ENCODE peak calls at places on chromosomes 11 and 22, in five cellular contexts. One of them, this sample, is unnamed.

GRCh38 chr11:130055637-130056036 is 14.1 kb upstream of the APLP2 start:
- DNase-seq in germinal center: no peak
- DNase-seq in non-pigmented ciliary epithelial cell: no peak
- DNase-seq in H54: no peak
- DNase-seq in EH: peak
- DNase-seq in this sample: peak

GRCh38 chr11:64675417-64676252 is 47.4 kb downstream of the NRXN2 start:
- DNase-seq in EH: peak
- DNase-seq in germinal center: peak
- DNase-seq in non-pigmented ciliary epithelial cell: no peak
- DNase-seq in H54: peak
- DNase-seq in this sample: peak

GRCh38 chr11:44300881-44301855 is 8.8 kb downstream of the ALX4 start:
- DNase-seq in non-pigmented ciliary epithelial cell: no peak
- DNase-seq in H54: peak
- DNase-seq in EH: peak
- DNase-seq in germinal center: no peak
- DNase-seq in this sample: no peak

GRCh38 chr11:12142179-12142578 is 31.8 kb downstream of the MICAL2 start:
- DNase-seq in non-pigmented ciliary epithelial cell: no peak
- DNase-seq in EH: no peak
- DNase-seq in H54: no peak
- DNase-seq in germinal center: no peak
- DNase-seq in this sample: no peak

GRCh38 chr11:61650781-61651571 is 29.2 kb upstream of the DAGLA start:
- DNase-seq in germinal center: no peak
- DNase-seq in non-pigmented ciliary epithelial cell: no peak
- DNase-seq in H54: no peak
- DNase-seq in EH: no peak
- DNase-seq in this sample: no peak

GRCh38 chr11:10770626-10771254 is 19.7 kb downstream of the CTR9 start:
- DNase-seq in EH: peak
- DNase-seq in H54: no peak
- DNase-seq in non-pigmented ciliary epithelial cell: no peak
- DNase-seq in germinal center: peak
- DNase-seq in this sample: peak

GRCh38 chr11:3823303-3823702 is 14.9 kb downstream of the PGAP2 start:
- DNase-seq in H54: peak
- DNase-seq in non-pigmented ciliary epithelial cell: no peak
- DNase-seq in germinal center: no peak
- DNase-seq in EH: peak
- DNase-seq in this sample: peak

GRCh38 chr11:15139101-15139770 is 24.5 kb downstream of the INSC start:
- DNase-seq in non-pigmented ciliary epithelial cell: no peak
- DNase-seq in germinal center: no peak
- DNase-seq in EH: no peak
- DNase-seq in H54: no peak
- DNase-seq in this sample: no peak

GRCh38 chr11:10233581-10233980 is 60.4 kb downstream of the SBF2 start:
- DNase-seq in H54: peak
- DNase-seq in non-pigmented ciliary epithelial cell: peak
- DNase-seq in EH: peak
- DNase-seq in germinal center: no peak
- DNase-seq in this sample: peak

GRCh38 chr11:32888805-32889204 is 3.8 kb upstream of the QSER1 start:
- DNase-seq in H54: no peak
- DNase-seq in germinal center: no peak
- DNase-seq in EH: peak
- DNase-seq in non-pigmented ciliary epithelial cell: peak
- DNase-seq in this sample: peak

GRCh38 chr22:40928657-40929056 is 22.5 kb upstream of the RBX1 start:
- DNase-seq in EH: no peak
- DNase-seq in H54: no peak
- DNase-seq in germinal center: no peak
- DNase-seq in non-pigmented ciliary epithelial cell: no peak
- DNase-seq in this sample: no peak

GRCh38 chr22:30429887-30430286 is 4.3 kb downstream of the MTFP1 start:
- DNase-seq in H54: no peak
- DNase-seq in germinal center: no peak
- DNase-seq in EH: no peak
- DNase-seq in non-pigmented ciliary epithelial cell: no peak
- DNase-seq in this sample: no peak

GRCh38 chr11:46363031-46363407 is 15.8 kb downstream of the DGKZ start:
- DNase-seq in EH: peak
- DNase-seq in germinal center: no peak
- DNase-seq in non-pigmented ciliary epithelial cell: no peak
- DNase-seq in H54: peak
- DNase-seq in this sample: peak

GRCh38 chr11:111444040-111444439 is 65.0 kb upstream of the POU2AF1 start:
- DNase-seq in EH: no peak
- DNase-seq in germinal center: no peak
- DNase-seq in H54: no peak
- DNase-seq in non-pigmented ciliary epithelial cell: no peak
- DNase-seq in this sample: no peak

GRCh38 chr11:57402188-57403066 is 12.0 kb upstream of the PRG2 start:
- DNase-seq in germinal center: no peak
- DNase-seq in H54: peak
- DNase-seq in EH: peak
- DNase-seq in non-pigmented ciliary epithelial cell: no peak
- DNase-seq in this sample: no peak

GRCh38 chr11:36030707-36031365 is 87.0 kb downstream of the LDLRAD3 start:
- DNase-seq in H54: no peak
- DNase-seq in non-pigmented ciliary epithelial cell: no peak
- DNase-seq in EH: peak
- DNase-seq in germinal center: no peak
- DNase-seq in this sample: peak

GRCh38 chr11:3223932-3224729 is 5.5 kb upstream of the MRGPRG start:
- DNase-seq in germinal center: no peak
- DNase-seq in non-pigmented ciliary epithelial cell: no peak
- DNase-seq in H54: no peak
- DNase-seq in EH: no peak
- DNase-seq in this sample: no peak

GRCh38 chr11:81080476-81080875 is 1639.6 kb upstream of the TENM4 start:
- DNase-seq in germinal center: no peak
- DNase-seq in EH: no peak
- DNase-seq in non-pigmented ciliary epithelial cell: peak
- DNase-seq in H54: no peak
- DNase-seq in this sample: peak

GRCh38 chr11:132632641-132633124 is 899.6 kb downstream of the OPCML start:
- DNase-seq in germinal center: no peak
- DNase-seq in non-pigmented ciliary epithelial cell: peak
- DNase-seq in H54: peak
- DNase-seq in EH: peak
- DNase-seq in this sample: peak

GRCh38 chr11:47271961-47272661 is 2.2 kb downstream of the MADD start:
- DNase-seq in non-pigmented ciliary epithelial cell: no peak
- DNase-seq in germinal center: no peak
- DNase-seq in H54: no peak
- DNase-seq in EH: no peak
- DNase-seq in this sample: no peak

GRCh38 chr22:43077121-43077877 is 11.9 kb downstream of the TTLL1 start:
- DNase-seq in EH: no peak
- DNase-seq in germinal center: no peak
- DNase-seq in H54: no peak
- DNase-seq in non-pigmented ciliary epithelial cell: no peak
- DNase-seq in this sample: no peak

GRCh38 chr11:25423436-25424184 is 908.3 kb upstream of the ANO3 start:
- DNase-seq in H54: no peak
- DNase-seq in non-pigmented ciliary epithelial cell: peak
- DNase-seq in germinal center: no peak
- DNase-seq in EH: no peak
- DNase-seq in this sample: peak

GRCh38 chr22:36439481-36440271 is 41.8 kb downstream of the TXN2 start:
- DNase-seq in H54: peak
- DNase-seq in EH: peak
- DNase-seq in non-pigmented ciliary epithelial cell: peak
- DNase-seq in germinal center: no peak
- DNase-seq in this sample: peak

GRCh38 chr22:27258773-27259172 is 542.8 kb downstream of the MN1 start:
- DNase-seq in EH: no peak
- DNase-seq in H54: no peak
- DNase-seq in germinal center: no peak
- DNase-seq in non-pigmented ciliary epithelial cell: no peak
- DNase-seq in this sample: no peak

GRCh38 chr11:70247710-70248072 is 22.8 kb upstream of the PPFIA1 start:
- DNase-seq in EH: no peak
- DNase-seq in non-pigmented ciliary epithelial cell: no peak
- DNase-seq in germinal center: no peak
- DNase-seq in H54: no peak
- DNase-seq in this sample: no peak

GRCh38 chr11:131918663-131919062 is 548.2 kb downstream of the NTM start:
- DNase-seq in germinal center: no peak
- DNase-seq in non-pigmented ciliary epithelial cell: no peak
- DNase-seq in EH: no peak
- DNase-seq in H54: no peak
- DNase-seq in this sample: no peak

GRCh38 chr11:369336-370018 is at the start of gene B4GALNT4:
- DNase-seq in EH: peak
- DNase-seq in H54: no peak
- DNase-seq in germinal center: no peak
- DNase-seq in non-pigmented ciliary epithelial cell: no peak
- DNase-seq in this sample: no peak

GRCh38 chr11:32758291-32758690 is 36.2 kb downstream of the CCDC73 start:
- DNase-seq in non-pigmented ciliary epithelial cell: no peak
- DNase-seq in H54: no peak
- DNase-seq in EH: no peak
- DNase-seq in germinal center: no peak
- DNase-seq in this sample: no peak

GRCh38 chr11:109527496-109527895 is 105.5 kb downstream of the C11orf87 start:
- DNase-seq in H54: no peak
- DNase-seq in germinal center: no peak
- DNase-seq in non-pigmented ciliary epithelial cell: peak
- DNase-seq in EH: peak
- DNase-seq in this sample: peak

GRCh38 chr11:126366064-126366822 is 10.8 kb downstream of the ST3GAL4 start:
- DNase-seq in germinal center: no peak
- DNase-seq in non-pigmented ciliary epithelial cell: no peak
- DNase-seq in EH: no peak
- DNase-seq in H54: no peak
- DNase-seq in this sample: no peak

GRCh38 chr22:30519842-30520425 is 14.4 kb upstream of the SEC14L4 start:
- DNase-seq in H54: no peak
- DNase-seq in EH: no peak
- DNase-seq in non-pigmented ciliary epithelial cell: no peak
- DNase-seq in germinal center: no peak
- DNase-seq in this sample: no peak

GRCh38 chr11:111557425-111558111 is 17.0 kb downstream of the LAYN start:
- DNase-seq in germinal center: no peak
- DNase-seq in EH: peak
- DNase-seq in non-pigmented ciliary epithelial cell: peak
- DNase-seq in H54: peak
- DNase-seq in this sample: peak

GRCh38 chr22:35648066-35649025 is at the start of gene APOL6:
- DNase-seq in germinal center: peak
- DNase-seq in H54: no peak
- DNase-seq in EH: peak
- DNase-seq in non-pigmented ciliary epithelial cell: peak
- DNase-seq in this sample: peak

GRCh38 chr11:74720596-74721478 is 10.4 kb downstream of the CHRDL2 start:
- DNase-seq in germinal center: no peak
- DNase-seq in non-pigmented ciliary epithelial cell: no peak
- DNase-seq in EH: no peak
- DNase-seq in H54: no peak
- DNase-seq in this sample: peak

GRCh38 chr11:64571050-64571409 is 20.0 kb upstream of the SLC22A12 start:
- DNase-seq in germinal center: no peak
- DNase-seq in non-pigmented ciliary epithelial cell: no peak
- DNase-seq in EH: no peak
- DNase-seq in H54: no peak
- DNase-seq in this sample: no peak

GRCh38 chr11:44221486-44221885 is 88.5 kb downstream of the ALX4 start:
- DNase-seq in H54: no peak
- DNase-seq in germinal center: no peak
- DNase-seq in EH: peak
- DNase-seq in non-pigmented ciliary epithelial cell: no peak
- DNase-seq in this sample: peak

GRCh38 chr11:115724709-115725108 is 220.5 kb upstream of the CADM1 start:
- DNase-seq in EH: peak
- DNase-seq in H54: no peak
- DNase-seq in non-pigmented ciliary epithelial cell: no peak
- DNase-seq in germinal center: no peak
- DNase-seq in this sample: peak

GRCh38 chr11:68212421-68213134 is 518 bp downstream of the KMT5B start:
- DNase-seq in germinal center: peak
- DNase-seq in non-pigmented ciliary epithelial cell: no peak
- DNase-seq in H54: peak
- DNase-seq in EH: peak
- DNase-seq in this sample: peak

GRCh38 chr11:100965346-100965745 is 164.3 kb downstream of the PGR start:
- DNase-seq in H54: no peak
- DNase-seq in germinal center: no peak
- DNase-seq in EH: no peak
- DNase-seq in non-pigmented ciliary epithelial cell: no peak
- DNase-seq in this sample: no peak